ENCODE peak calls at places on chromosomes 5 and 9, in eight cellular contexts. U is OCI-LY7, W is AG08395, C is A172, M is COR-L47, P is T-cell, B is IMR-90, G is activated T-cell treated with anti-CD3 and anti-CD28 coated beads for 1 hour. T is an unnamed sample.

GRCh38 chr5:147036691-147037245 is 158.2 kb upstream of the PPP2R2B start:
- DNase-seq in G (no peak), B (no peak), U (no peak), C (no peak), M (no peak), P (no peak), W (no peak), T (no peak)

GRCh38 chr9:133978226-133979123 is 13.6 kb downstream of the VAV2 start:
- DNase-seq in G (no peak), P (no peak), M (no peak), B (no peak), C (no peak), W (no peak), U (no peak), T (no peak)

GRCh38 chr5:180797256-180798192 is 5.1 kb downstream of the MGAT1 start:
- DNase-seq in W (no peak), M (no peak), C (no peak), U (no peak), G (no peak), B (no peak), P (no peak), T (no peak)

GRCh38 chr5:148457183-148457620 is 73.4 kb downstream of the FBXO38 start:
- DNase-seq in G (no peak), M (peak; percentile 89), C (no peak), B (no peak), U (peak; percentile 57), P (peak; percentile 8), W (no peak), T (no peak)

GRCh38 chr9:22813520-22813919 is 366.9 kb downstream of the DMRTA1 start:
- DNase-seq in G (no peak), C (peak; percentile 31), U (peak; percentile 35), W (no peak), P (no peak), M (peak; percentile 45), B (peak; percentile 52), T (no peak)

GRCh38 chr5:124277767-124278536 is 468.5 kb downstream of the ZNF608 start:
- DNase-seq in P (no peak), U (no peak), G (no peak), B (no peak), C (no peak), M (no peak), W (no peak), T (no peak)

GRCh38 chr5:59193616-59194319 is 610.9 kb downstream of the RAB3C start:
- DNase-seq in B (peak; percentile 94), W (peak; percentile 79), U (no peak), C (peak; percentile 90), M (no peak), G (no peak), P (no peak), T (peak; percentile 59)

GRCh38 chr9:27535701-27536118 is 6.1 kb upstream of the MOB3B start:
- DNase-seq in W (no peak), G (no peak), M (no peak), U (peak; percentile 16), B (no peak), C (no peak), P (no peak), T (no peak)

GRCh38 chr5:37495668-37496067 is 116.5 kb downstream of the WDR70 start:
- DNase-seq in U (no peak), W (peak; percentile 63), B (peak; percentile 89), P (no peak), C (peak; percentile 81), M (no peak), G (no peak), T (no peak)

GRCh38 chr5:112586596-112587062 is 151.1 kb upstream of the APC start:
- DNase-seq in B (no peak), P (no peak), U (no peak), M (no peak), W (no peak), G (no peak), C (no peak), T (no peak)

GRCh38 chr5:150350524-150351344 is 6.8 kb upstream of the TCOF1 start:
- DNase-seq in G (peak; percentile 16), W (peak; percentile 84), B (peak; percentile 71), M (peak; percentile 35), C (peak; percentile 86), U (peak; percentile 81), P (peak; percentile 17), T (no peak)

GRCh38 chr5:151632941-151633340 is 41.8 kb upstream of the FAT2 start:
- DNase-seq in B (no peak), M (no peak), C (no peak), P (no peak), U (no peak), G (no peak), W (no peak), T (no peak)

GRCh38 chr9:134722120-134722701 is 80.6 kb downstream of the COL5A1 start:
- DNase-seq in C (no peak), M (no peak), U (no peak), W (no peak), G (no peak), P (no peak), B (no peak), T (no peak)

GRCh38 chr5:40781843-40782409 is 16.2 kb downstream of the PRKAA1 start:
- DNase-seq in C (no peak), W (peak; percentile 56), B (peak; percentile 77), P (no peak), U (no peak), G (no peak), M (no peak), T (no peak)

GRCh38 chr9:96553070-96553469 is 66.6 kb downstream of the CDC14B start:
- DNase-seq in B (peak; percentile 88), G (no peak), M (no peak), P (no peak), C (peak; percentile 72), W (peak; percentile 73), U (no peak), T (no peak)

GRCh38 chr9:112198646-112199045 is 23.5 kb upstream of the SUSD1 start:
- DNase-seq in W (no peak), C (no peak), U (no peak), M (no peak), G (no peak), B (no peak), P (no peak), T (no peak)

GRCh38 chr5:88687253-88687955 is 195.6 kb downstream of the MEF2C start:
- DNase-seq in U (no peak), M (no peak), P (no peak), C (no peak), G (no peak), W (no peak), B (no peak), T (no peak)

GRCh38 chr9:112072721-112073553 is 102.2 kb downstream of the SUSD1 start:
- DNase-seq in U (no peak), B (peak; percentile 98), G (no peak), C (peak; percentile 22), W (peak; percentile 47), M (no peak), P (no peak), T (peak; percentile 22)

GRCh38 chr9:108552459-108553040 is 303.2 kb downstream of the ACTL7B start:
- DNase-seq in B (peak; percentile 23), C (peak; percentile 15), W (no peak), U (no peak), G (no peak), M (no peak), P (no peak), T (no peak)

GRCh38 chr5:132820162-132820754 is 7.2 kb downstream of the SOWAHA start:
- DNase-seq in C (peak; percentile 92), M (peak; percentile 84), W (peak; percentile 93), U (peak; percentile 84), P (peak; percentile 80), G (peak; percentile 94), B (peak; percentile 90), T (peak; percentile 67)

GRCh38 chr5:368162-369084 is 46.9 kb downstream of the AHRR start:
- DNase-seq in W (peak; percentile 92), M (no peak), U (peak; percentile 24), G (no peak), C (no peak), B (peak; percentile 98), P (no peak), T (peak; percentile 77)

GRCh38 chr9:93244510-93245436 is 60.8 kb downstream of the WNK2 start:
- DNase-seq in B (no peak), W (no peak), U (peak; percentile 38), G (no peak), C (no peak), M (no peak), P (no peak), T (no peak)

GRCh38 chr5:133382661-133383579 is 229.4 kb downstream of the FSTL4 start:
- DNase-seq in P (no peak), C (no peak), U (no peak), G (no peak), W (no peak), B (no peak), M (no peak), T (no peak)

GRCh38 chr5:158966691-158967090 is 133.0 kb downstream of the EBF1 start:
- DNase-seq in P (no peak), G (no peak), C (no peak), W (no peak), U (no peak), M (no peak), B (no peak), T (no peak)

GRCh38 chr5:172981931-172982330 is 1.6 kb upstream of the ATP6V0E1 start:
- DNase-seq in M (no peak), G (no peak), B (no peak), U (no peak), W (no peak), C (no peak), P (no peak), T (no peak)

GRCh38 chr5:135824541-135825041 is 9.9 kb upstream of the SLC25A48 start:
- DNase-seq in U (no peak), M (no peak), B (no peak), P (no peak), C (no peak), W (no peak), G (no peak), T (no peak)

GRCh38 chr9:4667681-4668080 is 1.4 kb upstream of the SPATA6L start:
- DNase-seq in P (peak; percentile 22), G (no peak), C (no peak), M (no peak), U (peak; percentile 32), W (no peak), B (no peak), T (no peak)

GRCh38 chr9:133273098-133273497 is 1.9 kb downstream of the ABO start:
- DNase-seq in M (no peak), P (no peak), B (no peak), W (no peak), U (no peak), C (no peak), G (no peak), T (no peak)

GRCh38 chr5:78547731-78548189 is 100.8 kb downstream of the LHFPL2 start:
- DNase-seq in W (peak; percentile 76), P (no peak), G (no peak), M (no peak), C (peak; percentile 85), B (peak; percentile 84), U (no peak), T (peak; percentile 90)

GRCh38 chr5:53167836-53168235 is 58.3 kb upstream of the MOCS2 start:
- DNase-seq in W (peak; percentile 35), G (no peak), P (no peak), U (no peak), B (peak; percentile 39), C (no peak), M (no peak), T (no peak)

GRCh38 chr5:152884006-152884405 is 478.9 kb upstream of the NMUR2 start:
- DNase-seq in W (no peak), M (peak; percentile 41), P (no peak), B (no peak), C (no peak), U (no peak), G (no peak), T (no peak)

GRCh38 chr9:14479187-14479586 is 165.2 kb upstream of the NFIB start:
- DNase-seq in P (no peak), U (no peak), M (no peak), W (no peak), C (no peak), B (no peak), G (no peak), T (no peak)

GRCh38 chr5:10633271-10634049 is 69.6 kb downstream of the ANKRD33B start:
- DNase-seq in M (no peak), G (peak; percentile 26), C (no peak), W (no peak), P (no peak), B (no peak), U (peak; percentile 45), T (no peak)

GRCh38 chr9:115090486-115090885 is 27.5 kb downstream of the TNC start:
- DNase-seq in C (no peak), M (no peak), U (no peak), W (no peak), B (no peak), G (no peak), P (no peak), T (no peak)